ENCODE peak calls at places on chromosomes 5 and 9, in five cellular contexts. N is HCT116, P is OCI-LY7, E is PC-9, Y is Karpas-422. C is an unnamed sample. For H3K9me2, the result is how much of the 10 kb centered on the place peaks cover.

GRCh38 chr5:174251305-174251704 is 205.8 kb downstream of the NSG2 start:
- DNase-seq in P (no peak), E (no peak), N (no peak), Y (no peak), C (no peak)

GRCh38 chr5:150258126-150258525 is 31.4 kb downstream of the CAMK2A start:
- DNase-seq in Y (peak), P (peak), E (no peak), N (no peak), C (no peak)

GRCh38 chr9:88994820-88995180 is 3.5 kb downstream of the S1PR3 start:
- DNase-seq in P (no peak), E (no peak), Y (no peak), N (no peak), C (peak)

GRCh38 chr9:15417626-15418025 is 5.0 kb upstream of the SNAPC3 start:
- DNase-seq in Y (no peak), N (no peak), P (no peak), E (no peak), C (no peak)

GRCh38 chr9:134322781-134323241 is 3.4 kb upstream of the RXRA start:
- DNase-seq in Y (no peak), E (no peak), N (no peak), P (no peak), C (no peak)

GRCh38 chr5:90590-91547 is 1.1 kb upstream of the PLEKHG4B start:
- DNase-seq in N (no peak), E (peak), Y (no peak), P (no peak), C (peak)

GRCh38 chr9:69470186-69470977 is 145.4 kb downstream of the ENTREP1 start:
- DNase-seq in Y (peak), E (no peak), N (no peak), P (no peak), C (no peak)

GRCh38 chr5:137995747-137996123 is 37.1 kb downstream of the FAM13B start:
- DNase-seq in E (no peak), Y (no peak), N (no peak), P (no peak), C (no peak)

GRCh38 chr5:15610216-15610615 is 110.2 kb downstream of the FBXL7 start:
- DNase-seq in E (no peak), Y (no peak), P (no peak), N (no peak), C (no peak)

GRCh38 chr5:78569441-78569840 is 79.1 kb downstream of the LHFPL2 start:
- DNase-seq in P (no peak), Y (no peak), E (peak), N (no peak), C (peak)

GRCh38 chr5:57698785-57699184 is 216.2 kb upstream of the ACTBL2 start:
- DNase-seq in N (peak), E (no peak), Y (no peak), P (no peak), C (peak)

GRCh38 chr5:62029303-62029702 is 276.7 kb upstream of the KIF2A start:
- DNase-seq in N (no peak), E (no peak), P (no peak), Y (no peak), C (peak)
- H3K4me2 ChIP-seq in N (no peak), E (no peak), P (no peak), Y (no peak), C (no peak)

GRCh38 chr9:82890865-82891264 is 172.1 kb downstream of the RASEF start:
- DNase-seq in E (no peak), Y (no peak), N (no peak), P (no peak), C (no peak)

GRCh38 chr9:82890401-82890800 is 172.5 kb downstream of the RASEF start:
- DNase-seq in P (no peak), E (no peak), N (no peak), Y (no peak), C (no peak)

GRCh38 chr9:82893549-82893948 is 169.4 kb downstream of the RASEF start:
- DNase-seq in E (no peak), Y (no peak), N (no peak), P (no peak), C (no peak)

GRCh38 chr9:82891321-82891720 is 171.6 kb downstream of the RASEF start:
- DNase-seq in P (no peak), Y (no peak), E (no peak), N (no peak), C (no peak)

DNA sequence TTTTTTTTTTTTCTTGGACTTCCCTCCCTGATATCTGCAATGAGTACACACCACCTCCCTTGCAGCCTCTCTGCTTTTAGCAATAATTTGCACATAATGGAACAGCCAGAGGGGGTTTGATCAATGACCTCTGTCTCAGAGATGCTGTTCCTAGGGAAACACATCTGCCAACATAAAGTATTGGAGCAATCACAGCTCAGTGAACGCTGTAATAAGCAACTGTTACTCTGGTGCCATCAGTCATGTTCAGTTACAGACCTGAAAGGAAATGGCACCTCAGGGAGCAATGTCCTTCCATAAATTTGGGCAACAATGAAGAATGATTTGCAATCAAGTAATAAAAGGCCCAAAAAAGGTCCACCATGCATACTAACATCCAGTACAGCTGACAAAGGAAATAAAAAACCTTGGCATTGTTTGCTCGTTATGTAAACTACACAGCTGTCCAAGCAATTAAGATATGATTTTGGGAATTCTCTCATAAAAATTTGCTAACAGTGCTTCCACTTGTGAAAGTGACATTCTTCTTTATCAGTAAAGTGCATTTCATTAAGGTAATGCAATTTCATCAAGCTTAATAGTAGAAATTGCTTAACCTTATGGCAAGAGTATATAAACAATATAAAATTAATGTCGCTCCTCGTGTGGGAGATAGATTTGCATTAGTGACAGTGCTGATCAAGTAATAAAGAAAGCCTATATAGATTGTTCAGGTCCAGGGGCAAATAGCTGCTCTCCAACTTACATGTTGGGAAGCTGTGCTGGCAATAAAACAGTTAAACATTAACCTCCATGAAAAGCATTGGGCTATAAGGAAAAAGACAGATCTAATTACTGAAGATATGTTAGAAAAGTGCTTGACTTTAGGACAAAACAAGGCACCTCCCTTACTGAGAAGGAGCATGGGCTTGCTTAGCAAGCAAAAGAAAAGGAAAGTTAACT is 167.7 kb downstream of the RASEF start:
- DNase-seq in N (no peak), P (no peak), Y (no peak), E (no peak), C (no peak)
- H3K9me2 ChIP-seq in N (under half), P (under half), Y (under half), E (under half), C (under half)

DNA sequence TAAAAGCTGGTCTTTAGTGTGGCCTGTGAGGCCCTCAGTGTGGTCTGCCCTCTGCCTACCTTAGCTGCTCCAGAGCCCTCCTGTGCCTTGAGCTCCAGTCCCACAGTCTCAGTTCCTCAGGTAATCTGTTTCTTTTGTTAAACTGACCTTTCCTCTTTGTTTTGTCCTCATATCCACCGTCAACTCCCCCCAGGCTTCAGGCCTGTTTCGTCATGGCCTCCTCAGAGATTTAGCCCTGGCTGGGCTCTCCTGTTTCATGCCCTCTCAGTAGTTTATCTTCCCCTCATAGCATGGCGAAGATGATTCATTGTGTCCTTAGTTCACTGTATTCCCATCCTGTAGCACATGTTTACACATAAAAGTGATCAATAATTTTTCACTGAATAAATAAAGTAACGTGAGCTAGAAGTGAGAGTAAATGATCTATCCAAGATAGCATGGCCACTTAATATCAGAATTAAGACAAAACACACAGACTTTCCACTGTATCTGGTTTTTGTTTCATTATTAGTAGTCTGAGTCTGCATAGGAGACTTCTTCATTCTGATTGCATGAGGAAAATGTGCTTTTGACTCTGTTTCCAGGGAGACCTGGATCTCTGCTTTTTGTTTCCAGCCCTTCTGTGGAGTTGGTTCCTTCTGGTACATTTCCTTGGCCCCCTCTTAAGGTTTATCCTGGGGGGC is 70.4 kb downstream of the SNX24 start:
- DNase-seq in N (no peak), Y (no peak), E (no peak), P (no peak), C (peak)
- H3K27ac ChIP-seq in N (no peak), Y (no peak), E (no peak), P (no peak), C (no peak)

GRCh38 chr9:109953300-109953699 is 173.3 kb downstream of the PALM2AKAP2 start:
- DNase-seq in N (no peak), Y (no peak), P (no peak), E (no peak), C (no peak)
- H3K4me2 ChIP-seq in N (no peak), Y (no peak), P (peak), E (no peak), C (no peak)

GRCh38 chr9:91646702-91647101 is 223.1 kb upstream of the NFIL3 start:
- DNase-seq in Y (no peak), P (no peak), N (no peak), E (no peak), C (no peak)
- H3K9me2 ChIP-seq in Y (under half), P (under half), N (under half), E (under half), C (under half)

GRCh38 chr5:139064613-139065012 is 133.6 kb downstream of the SIL1 start:
- DNase-seq in N (no peak), Y (no peak), P (no peak), E (peak), C (peak)
- H3K27ac ChIP-seq in N (no peak), Y (peak), P (no peak), E (peak), C (no peak)

GRCh38 chr9:20353931-20354652 is 268.2 kb downstream of the MLLT3 start:
- DNase-seq in P (no peak), E (no peak), Y (no peak), N (no peak), C (peak)

GRCh38 chr9:20356392-20357206 is 265.7 kb downstream of the MLLT3 start:
- DNase-seq in Y (peak), P (peak), E (peak), N (peak), C (peak)

GRCh38 chr9:20353529-20353928 is 268.8 kb downstream of the MLLT3 start:
- DNase-seq in E (no peak), P (no peak), Y (no peak), N (no peak), C (peak)

GRCh38 chr9:20357207-20357503 is 265.1 kb downstream of the MLLT3 start:
- DNase-seq in Y (no peak), N (no peak), P (no peak), E (no peak), C (no peak)

GRCh38 chr9:20355022-20355421 is 267.3 kb downstream of the MLLT3 start:
- DNase-seq in N (no peak), E (no peak), Y (no peak), P (no peak), C (peak)
- H3K4me2 ChIP-seq in N (no peak), E (no peak), Y (no peak), P (no peak), C (peak)

DNA sequence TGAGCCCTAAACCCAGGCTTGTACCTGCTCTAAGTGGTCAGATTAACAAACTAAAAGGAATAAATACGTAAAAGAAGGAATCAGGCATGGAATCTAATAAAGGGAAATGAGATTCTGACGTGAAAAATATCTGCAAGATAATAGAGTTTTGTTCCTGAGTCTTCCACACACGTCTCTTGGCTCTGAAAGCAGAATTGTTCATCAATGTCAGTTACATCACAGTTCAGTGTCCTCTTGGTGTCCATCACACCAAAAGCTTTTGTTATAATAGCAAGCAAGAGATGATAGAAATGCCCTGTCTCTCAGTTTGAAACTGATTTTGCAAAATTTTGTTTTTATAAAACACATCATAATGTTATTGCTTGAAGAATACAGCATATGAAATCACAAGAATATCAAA is 34.7 kb upstream of the NMUR2 start:
- DNase-seq in E (no peak), Y (no peak), N (no peak), P (no peak), C (no peak)
- H3K9me2 ChIP-seq in E (under half), Y (under half), N (under half), P (under half), C (under half)

DNA sequence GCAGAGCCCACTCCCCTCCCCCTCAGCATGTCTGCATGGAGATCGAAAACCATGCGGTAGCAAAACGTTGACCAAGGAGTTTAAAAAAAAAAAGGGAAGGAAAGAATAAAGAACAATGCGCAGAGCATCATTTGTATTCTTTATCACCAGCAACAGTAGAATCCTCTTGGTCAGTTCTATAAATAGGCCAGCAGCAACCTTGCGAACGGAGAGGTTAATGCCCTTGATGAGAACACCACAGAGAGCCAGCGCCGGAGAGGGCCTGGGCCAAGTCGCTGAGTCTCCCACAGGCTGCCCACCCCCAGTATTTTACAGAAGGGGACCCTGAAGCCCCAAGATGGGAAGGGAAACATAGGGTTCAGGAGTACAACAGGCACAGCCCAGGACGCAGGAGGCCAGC is 22.7 kb downstream of the WHRN start:
- DNase-seq in Y (no peak), P (no peak), N (no peak), E (no peak), C (no peak)
- H3K27ac ChIP-seq in Y (no peak), P (no peak), N (no peak), E (no peak), C (no peak)